ENCODE peak calls at places on chromosomes 6 and 20, in six cellular contexts. J is fibroblast of villous mesenchyme; N is Caki2; D is central memory CD4-positive, alpha-beta T cell; R is retina; H is aorta. S is an unnamed sample.

GRCh38 chr20:23629017-23629541 is 8.7 kb downstream of the CST3 start:
- DNase-seq in J (peak; percentile 74), N (peak; percentile 93), D (no peak), H (no peak), R (no peak), S (no peak)

GRCh38 chr20:51884561-51884960 is 82.2 kb upstream of the SALL4 start:
- DNase-seq in J (peak; percentile 28), D (no peak), H (no peak), N (no peak), R (no peak), S (no peak)

GRCh38 chr6:108966855-108967755 is 118.9 kb downstream of the ARMC2 start:
- DNase-seq in H (no peak), J (peak; percentile 34), D (no peak), N (peak; percentile 76), R (peak; percentile 69), S (no peak)

GRCh38 chr6:167664678-167665445 is 161.8 kb upstream of the AFDN start:
- DNase-seq in R (no peak), J (no peak), N (no peak), D (no peak), H (no peak), S (no peak)

GRCh38 chr20:45487231-45487635 is 17.7 kb downstream of the WFDC2 start:
- DNase-seq in J (no peak), D (no peak), N (no peak), R (no peak), H (no peak), S (no peak)

GRCh38 chr6:112269165-112269564 is 14.8 kb upstream of the LAMA4 start:
- DNase-seq in R (no peak), J (no peak), H (no peak), N (no peak), D (no peak), S (no peak)

GRCh38 chr6:47146426-47147174 is 104.5 kb upstream of the ADGRF1 start:
- DNase-seq in R (peak; percentile 12), J (peak; percentile 68), N (no peak), H (no peak), D (no peak), S (no peak)

GRCh38 chr6:72035966-72036365 is 149.6 kb downstream of the RIMS1 start:
- DNase-seq in H (no peak), R (no peak), J (no peak), N (no peak), D (no peak), S (no peak)

GRCh38 chr20:48697845-48698491 is 129.8 kb downstream of the PREX1 start:
- DNase-seq in R (no peak), J (peak; percentile 88), N (peak; percentile 78), H (peak; percentile 93), D (no peak), S (peak; percentile 30)

GRCh38 chr20:41654292-41654691 is 36.1 kb upstream of the CHD6 start:
- DNase-seq in N (no peak), D (no peak), J (no peak), R (peak; percentile 31), H (no peak), S (peak; percentile 75)

GRCh38 chr20:23654005-23654404 is 16.2 kb upstream of the CST3 start:
- DNase-seq in D (no peak), N (no peak), R (no peak), H (no peak), J (no peak), S (no peak)

GRCh38 chr20:11891827-11892521 is 25.7 kb upstream of the BTBD3 start:
- DNase-seq in R (peak; percentile 82), H (no peak), J (peak; percentile 75), N (peak; percentile 79), D (peak; percentile 12), S (peak; percentile 74)

GRCh38 chr6:129046526-129046925 is 163.6 kb downstream of the LAMA2 start:
- DNase-seq in R (no peak), H (no peak), D (no peak), N (no peak), J (no peak), S (no peak)

GRCh38 chr6:34514593-34515472 is 41.3 kb downstream of the SPDEF start:
- DNase-seq in D (no peak), J (peak; percentile 44), N (no peak), H (peak; percentile 68), R (peak; percentile 86), S (no peak)

S was measured in NCI-H2029 treated with DMSO at 0.1 percent for 48 hours.